ENCODE peak calls at places on chromosomes 13 and 19, in five cellular contexts. B, K, Z, E and W are unnamed samples.

GRCh38 chr13:70568571-70568970 is 460.3 kb upstream of the KLHL1 start:
- DNase-seq in Z (peak; percentile 38), B (peak; percentile 11), E (no peak), K (peak; percentile 59), W (peak; percentile 47)

GRCh38 chr13:26785845-26786630 is 25.5 kb upstream of the GPR12 start:
- DNase-seq in K (no peak), Z (no peak), B (peak; percentile 3), E (no peak), W (no peak)

GRCh38 chr13:113794764-113795173 is 35.7 kb downstream of the TMEM255B start:
- DNase-seq in E (no peak), Z (no peak), B (no peak), K (no peak), W (no peak)

GRCh38 chr13:40798380-40798779 is 9.0 kb downstream of the SLC25A15 start:
- DNase-seq in B (no peak), Z (no peak), K (no peak), E (no peak), W (no peak)

GRCh38 chr19:28208745-28209144 is 1004.2 kb downstream of the UQCRFS1 start:
- DNase-seq in K (no peak), B (no peak), Z (no peak), E (no peak), W (no peak)

GRCh38 chr13:41565221-41565620 is 107.9 kb downstream of the RGCC start:
- DNase-seq in E (peak; percentile 60), B (no peak), Z (peak; percentile 34), K (peak; percentile 28), W (peak; percentile 89)

GRCh38 chr19:6271251-6271650 is 8.5 kb downstream of the MLLT1 start:
- DNase-seq in B (no peak), E (no peak), K (no peak), Z (no peak), W (no peak)

GRCh38 chr19:31334849-31335624 is 14.2 kb downstream of the TSHZ3 start:
- DNase-seq in K (peak; percentile 53), Z (no peak), E (no peak), B (peak; percentile 76), W (no peak)

GRCh38 chr13:114102521-114103288 is 29.7 kb downstream of the RASA3 start:
- DNase-seq in B (no peak), Z (no peak), E (no peak), K (no peak), W (no peak)

GRCh38 chr13:42970824-42971669 is 21.0 kb downstream of the EPSTI1 start:
- DNase-seq in B (peak; percentile 35), K (peak; percentile 72), Z (no peak), E (no peak), W (peak; percentile 64)

GRCh38 chr19:18605546-18606280 is 886 bp downstream of the CRLF1 start:
- DNase-seq in E (no peak), K (no peak), Z (no peak), B (no peak), W (no peak)

GRCh38 chr13:42593719-42594012 is 19.7 kb downstream of the TNFSF11 start:
- DNase-seq in E (no peak), Z (no peak), B (no peak), K (no peak), W (no peak)

GRCh38 chr13:110044521-110045200 is 258.3 kb upstream of the IRS2 start:
- DNase-seq in K (no peak), B (no peak), E (no peak), Z (peak; percentile 57), W (no peak)

GRCh38 chr13:41652735-41653361 is 195.5 kb downstream of the RGCC start:
- DNase-seq in B (peak; percentile 26), K (peak; percentile 64), Z (no peak), E (no peak), W (no peak)

GRCh38 chr13:79782541-79783216 is 301.7 kb downstream of the NDFIP2 start:
- DNase-seq in Z (no peak), E (no peak), B (peak; percentile 85), K (peak; percentile 64), W (peak; percentile 86)

GRCh38 chr19:38233740-38234251 is 9.8 kb upstream of the DPF1 start:
- DNase-seq in B (peak; percentile 48), K (peak; percentile 74), E (peak; percentile 55), Z (no peak), W (peak; percentile 53)

GRCh38 chr19:38812004-38812840 is 523 bp downstream of the LGALS4 start:
- DNase-seq in B (no peak), Z (no peak), K (no peak), E (no peak), W (no peak)

GRCh38 chr19:44609219-44609618 is 4.1 kb upstream of the IGSF23 start:
- DNase-seq in E (no peak), B (no peak), Z (no peak), K (no peak), W (no peak)

GRCh38 chr13:19818223-19818842 is 35.6 kb upstream of the PSPC1 start:
- DNase-seq in K (peak; percentile 77), Z (no peak), E (no peak), B (no peak), W (peak; percentile 8)

GRCh38 chr13:74046461-74046860 is 87.7 kb downstream of the KLF12 start:
- DNase-seq in K (no peak), E (peak; percentile 12), Z (no peak), B (no peak), W (no peak)

GRCh38 chr13:89695343-89696257 is 1651.9 kb upstream of the MIR17HG start:
- DNase-seq in B (peak; percentile 44), K (peak; percentile 63), E (no peak), Z (no peak), W (peak; percentile 5)

GRCh38 chr13:40189426-40189825 is 477.0 kb downstream of the FOXO1 start:
- DNase-seq in Z (no peak), B (no peak), E (no peak), K (no peak), W (no peak)

GRCh38 chr19:17348700-17349099 is 11.3 kb downstream of the GTPBP3 start:
- DNase-seq in Z (peak; percentile 46), K (no peak), E (no peak), B (peak; percentile 11), W (peak; percentile 37)

GRCh38 chr13:40653558-40654318 is 12.7 kb downstream of the FOXO1 start:
- DNase-seq in E (no peak), Z (no peak), B (no peak), K (peak; percentile 19), W (no peak)

GRCh38 chr19:48000846-48001245 is 6.4 kb downstream of the ELSPBP1 start:
- DNase-seq in B (no peak), Z (no peak), K (no peak), E (no peak), W (no peak)

GRCh38 chr13:27955192-27955591 is 13.9 kb downstream of the CDX2 start:
- DNase-seq in E (no peak), Z (no peak), K (no peak), B (no peak), W (no peak)

GRCh38 chr13:102869948-102870676 is 24.3 kb downstream of the ERCC5 start:
- DNase-seq in Z (no peak), B (no peak), K (peak; percentile 10), E (peak; percentile 1), W (no peak)

GRCh38 chr19:55390461-55390880 is 4.7 kb downstream of the RPL28 start:
- DNase-seq in E (no peak), K (no peak), Z (no peak), B (no peak), W (peak; percentile 37)

GRCh38 chr19:53942001-53942786 is 20.5 kb upstream of the CACNG8 start:
- DNase-seq in Z (no peak), E (no peak), K (no peak), B (no peak), W (peak; percentile 2)

GRCh38 chr13:40801255-40802217 is 12.1 kb downstream of the SLC25A15 start:
- DNase-seq in E (no peak), K (no peak), B (no peak), Z (no peak), W (no peak)

GRCh38 chr13:20526664-20527063 is 1.0 kb upstream of the CRYL1 start:
- DNase-seq in Z (no peak), K (no peak), B (no peak), E (no peak), W (peak; percentile 6)

GRCh38 chr19:43582495-43582894 is 6.9 kb downstream of the PINLYP start:
- DNase-seq in Z (no peak), E (no peak), B (no peak), K (no peak), W (no peak)